ENCODE peak calls at places on chromosomes 4 and X, in ten cellular contexts. S is tibial artery; Q is CD4-positive, alpha-beta T cell; G is activated CD4-positive, alpha-beta T cell treated with anti-CD3 and anti-CD28 coated beads, Interleukin-2, amount 50 U/mL, for 4 hours; F is cardiac muscle cell; J is T follicular helper cell; E is NCI-H345; K is NCI-H1694; D is EH; P is lung. T is an unnamed sample.

GRCh38 chr4:84796388-84796787 is 170.1 kb downstream of the WDFY3 start:
- DNase-seq in S (no peak), Q (no peak), G (no peak), F (no peak), J (no peak), E (no peak), K (no peak), D (no peak), P (no peak), T (no peak)

GRCh38 chrX:40145001-40145631 is 47.4 kb upstream of the BCOR start:
- DNase-seq in S (no peak), Q (no peak), G (no peak), F (no peak), J (no peak), E (no peak), K (peak; percentile 16), D (peak; percentile 22), P (no peak), T (no peak)

GRCh38 chr4:55758081-55758480 is 61.5 kb upstream of the EXOC1L start:
- DNase-seq in S (no peak), Q (no peak), G (no peak), F (no peak), J (no peak), E (no peak), K (peak; percentile 66), D (no peak), P (no peak), T (no peak)

GRCh38 chr4:37561196-37561802 is 124.9 kb downstream of the RELL1 start:
- DNase-seq in S (no peak), Q (no peak), G (no peak), F (no peak), J (no peak), E (no peak), K (no peak), D (no peak), P (no peak), T (no peak)

GRCh38 chr4:53365121-53365485 is 758 bp downstream of the SCFD2 start:
- DNase-seq in S (no peak), Q (no peak), G (no peak), F (peak; percentile 14), J (no peak), E (no peak), K (no peak), D (peak; percentile 45), P (no peak), T (peak; percentile 52)

GRCh38 chr4:82415922-82416365 is 14.3 kb downstream of the HNRNPDL start:
- DNase-seq in S (no peak), Q (no peak), G (no peak), F (no peak), J (no peak), E (no peak), K (no peak), D (no peak), P (no peak), T (no peak)

GRCh38 chr4:26557164-26557563 is 26.7 kb upstream of the TBC1D19 start:
- DNase-seq in S (no peak), Q (no peak), G (no peak), F (no peak), J (no peak), E (no peak), K (peak; percentile 19), D (peak; percentile 91), P (peak; percentile 42), T (no peak)

GRCh38 chr4:128782076-128782715 is 27.3 kb upstream of the JADE1 start:
- DNase-seq in S (peak; percentile 51), Q (peak; percentile 69), G (peak; percentile 64), F (no peak), J (peak; percentile 59), E (no peak), K (peak; percentile 7), D (peak; percentile 63), P (no peak), T (no peak)

GRCh38 chr4:176291748-176292147 is 22.7 kb upstream of the ASB5 start:
- DNase-seq in S (no peak), Q (no peak), G (no peak), F (no peak), J (no peak), E (no peak), K (no peak), D (no peak), P (no peak), T (no peak)

GRCh38 chr4:98688416-98689290 is 30.2 kb upstream of the TSPAN5 start:
- DNase-seq in S (no peak), Q (no peak), G (no peak), F (no peak), J (no peak), E (no peak), K (no peak), D (peak; percentile 87), P (no peak), T (no peak)

GRCh38 chr4:147865926-147866325 is 134.0 kb downstream of the ARHGAP10 start:
- DNase-seq in S (no peak), Q (no peak), G (no peak), F (no peak), J (no peak), E (no peak), K (no peak), D (peak; percentile 43), P (no peak), T (no peak)